ENCODE peak calls at places on chromosomes 5 and 9, in ten cellular contexts. One of them, this sample, is unnamed.

GRCh38 chr5:78600656-78601452 is 47.7 kb downstream of the LHFPL2 start:
- DNase-seq in lower leg skin: no peak
- DNase-seq in Peyer's patch: no peak
- DNase-seq in spleen: no peak
- DNase-seq in heart left ventricle: no peak
- DNase-seq in A549: peak; percentile 27
- DNase-seq in ovary: no peak
- DNase-seq in tibial nerve: no peak
- DNase-seq in HCT116: no peak
- DNase-seq in K562: no peak
- DNase-seq in this sample: no peak

GRCh38 chr9:16099901-16100300 is 547.1 kb downstream of the CCDC171 start:
- DNase-seq in lower leg skin: no peak
- DNase-seq in Peyer's patch: no peak
- DNase-seq in spleen: no peak
- DNase-seq in heart left ventricle: no peak
- DNase-seq in A549: no peak
- DNase-seq in ovary: no peak
- DNase-seq in tibial nerve: no peak
- DNase-seq in HCT116: no peak
- DNase-seq in K562: no peak
- DNase-seq in this sample: no peak

GRCh38 chr5:172920447-172920849 is 38.8 kb upstream of the RPL26L1 start:
- DNase-seq in lower leg skin: no peak
- DNase-seq in Peyer's patch: no peak
- DNase-seq in spleen: no peak
- DNase-seq in heart left ventricle: no peak
- DNase-seq in A549: peak; percentile 95
- DNase-seq in ovary: no peak
- DNase-seq in tibial nerve: no peak
- DNase-seq in HCT116: no peak
- DNase-seq in K562: peak; percentile 38
- DNase-seq in this sample: no peak

GRCh38 chr9:133732351-133733073 is 5.6 kb downstream of the SARDH start:
- DNase-seq in lower leg skin: peak; percentile 77
- DNase-seq in Peyer's patch: no peak
- DNase-seq in spleen: no peak
- DNase-seq in heart left ventricle: no peak
- DNase-seq in A549: no peak
- DNase-seq in ovary: no peak
- DNase-seq in tibial nerve: no peak
- DNase-seq in HCT116: no peak
- DNase-seq in K562: no peak
- DNase-seq in this sample: no peak

GRCh38 chr5:155947394-155948062 is 379.4 kb upstream of the SGCD start:
- DNase-seq in lower leg skin: no peak
- DNase-seq in Peyer's patch: no peak
- DNase-seq in spleen: no peak
- DNase-seq in heart left ventricle: no peak
- DNase-seq in A549: peak; percentile 8
- DNase-seq in ovary: no peak
- DNase-seq in tibial nerve: no peak
- DNase-seq in HCT116: no peak
- DNase-seq in K562: no peak
- DNase-seq in this sample: no peak

GRCh38 chr9:135971892-135972291 is 10.7 kb upstream of the UBAC1 start:
- DNase-seq in lower leg skin: no peak
- DNase-seq in Peyer's patch: no peak
- DNase-seq in spleen: no peak
- DNase-seq in heart left ventricle: no peak
- DNase-seq in A549: peak; percentile 38
- DNase-seq in ovary: no peak
- DNase-seq in tibial nerve: no peak
- DNase-seq in HCT116: peak; percentile 67
- DNase-seq in K562: peak; percentile 78
- DNase-seq in this sample: peak; percentile 56

GRCh38 chr9:27625751-27626628 is 52.7 kb upstream of the C9orf72 start:
- DNase-seq in lower leg skin: no peak
- DNase-seq in Peyer's patch: no peak
- DNase-seq in spleen: no peak
- DNase-seq in heart left ventricle: no peak
- DNase-seq in A549: no peak
- DNase-seq in ovary: no peak
- DNase-seq in tibial nerve: no peak
- DNase-seq in HCT116: no peak
- DNase-seq in K562: no peak
- DNase-seq in this sample: no peak

GRCh38 chr9:27198175-27198574 is 89.2 kb downstream of the TEK start:
- DNase-seq in lower leg skin: no peak
- DNase-seq in Peyer's patch: no peak
- DNase-seq in spleen: no peak
- DNase-seq in heart left ventricle: no peak
- DNase-seq in A549: no peak
- DNase-seq in ovary: no peak
- DNase-seq in tibial nerve: no peak
- DNase-seq in HCT116: peak; percentile 13
- DNase-seq in K562: no peak
- DNase-seq in this sample: no peak

GRCh38 chr9:38417003-38417965 is 7.0 kb downstream of the IGFBPL1 start:
- DNase-seq in lower leg skin: no peak
- DNase-seq in Peyer's patch: no peak
- DNase-seq in spleen: no peak
- DNase-seq in heart left ventricle: no peak
- DNase-seq in A549: peak; percentile 38
- DNase-seq in ovary: no peak
- DNase-seq in tibial nerve: no peak
- DNase-seq in HCT116: peak; percentile 35
- DNase-seq in K562: peak; percentile 68
- DNase-seq in this sample: no peak

GRCh38 chr9:78745996-78746395 is 449.1 kb downstream of the PSAT1 start:
- DNase-seq in lower leg skin: no peak
- DNase-seq in Peyer's patch: no peak
- DNase-seq in spleen: no peak
- DNase-seq in heart left ventricle: no peak
- DNase-seq in A549: no peak
- DNase-seq in ovary: no peak
- DNase-seq in tibial nerve: no peak
- DNase-seq in HCT116: no peak
- DNase-seq in K562: no peak
- DNase-seq in this sample: no peak

GRCh38 chr9:21996438-21996837 is 1.8 kb downstream of the CDKN2B-AS1 start:
- DNase-seq in lower leg skin: no peak
- DNase-seq in Peyer's patch: no peak
- DNase-seq in spleen: no peak
- DNase-seq in heart left ventricle: no peak
- DNase-seq in A549: no peak
- DNase-seq in ovary: no peak
- DNase-seq in tibial nerve: no peak
- DNase-seq in HCT116: no peak
- DNase-seq in K562: no peak
- DNase-seq in this sample: no peak
- H3K4me3 ChIP-seq in lower leg skin: no peak overlapping the region
- H3K4me3 ChIP-seq in Peyer's patch: no peak overlapping the region
- H3K4me3 ChIP-seq in spleen: no peak overlapping the region
- H3K4me3 ChIP-seq in heart left ventricle: no peak overlapping the region
- H3K4me3 ChIP-seq in A549: no peak overlapping the region
- H3K4me3 ChIP-seq in ovary: no peak overlapping the region
- H3K4me3 ChIP-seq in tibial nerve: no peak overlapping the region
- H3K4me3 ChIP-seq in HCT116: peak overlapping the region; percentile 79
- H3K4me3 ChIP-seq in K562: no peak overlapping the region
- H3K4me3 ChIP-seq in this sample: no peak overlapping the region

GRCh38 chr5:141513021-141513626 is 24.2 kb downstream of the PCDHGC5 start:
- DNase-seq in lower leg skin: peak; percentile 87
- DNase-seq in Peyer's patch: peak; percentile 57
- DNase-seq in spleen: peak; percentile 86
- DNase-seq in heart left ventricle: no peak
- DNase-seq in A549: no peak
- DNase-seq in ovary: peak; percentile 62
- DNase-seq in tibial nerve: peak; percentile 27
- DNase-seq in HCT116: no peak
- DNase-seq in K562: no peak
- DNase-seq in this sample: no peak

GRCh38 chr5:141514330-141515111 is 25.6 kb downstream of the PCDHGC5 start:
- DNase-seq in lower leg skin: peak; percentile 71
- DNase-seq in Peyer's patch: no peak
- DNase-seq in spleen: no peak
- DNase-seq in heart left ventricle: no peak
- DNase-seq in A549: no peak
- DNase-seq in ovary: no peak
- DNase-seq in tibial nerve: peak; percentile 18
- DNase-seq in HCT116: no peak
- DNase-seq in K562: no peak
- DNase-seq in this sample: no peak

GRCh38 chr5:141515141-141515540 is 26.3 kb downstream of the PCDHGC5 start:
- DNase-seq in lower leg skin: peak; percentile 45
- DNase-seq in Peyer's patch: no peak
- DNase-seq in spleen: no peak
- DNase-seq in heart left ventricle: no peak
- DNase-seq in A549: no peak
- DNase-seq in ovary: no peak
- DNase-seq in tibial nerve: no peak
- DNase-seq in HCT116: no peak
- DNase-seq in K562: no peak
- DNase-seq in this sample: no peak

GRCh38 chr5:141512390-141513020 is 23.6 kb downstream of the PCDHGC5 start:
- DNase-seq in lower leg skin: peak; percentile 97
- DNase-seq in Peyer's patch: peak; percentile 87
- DNase-seq in spleen: peak; percentile 96
- DNase-seq in heart left ventricle: peak; percentile 83
- DNase-seq in A549: peak; percentile 62
- DNase-seq in ovary: peak; percentile 89
- DNase-seq in tibial nerve: peak; percentile 79
- DNase-seq in HCT116: peak; percentile 32
- DNase-seq in K562: peak; percentile 86
- DNase-seq in this sample: peak; percentile 78

DNA sequence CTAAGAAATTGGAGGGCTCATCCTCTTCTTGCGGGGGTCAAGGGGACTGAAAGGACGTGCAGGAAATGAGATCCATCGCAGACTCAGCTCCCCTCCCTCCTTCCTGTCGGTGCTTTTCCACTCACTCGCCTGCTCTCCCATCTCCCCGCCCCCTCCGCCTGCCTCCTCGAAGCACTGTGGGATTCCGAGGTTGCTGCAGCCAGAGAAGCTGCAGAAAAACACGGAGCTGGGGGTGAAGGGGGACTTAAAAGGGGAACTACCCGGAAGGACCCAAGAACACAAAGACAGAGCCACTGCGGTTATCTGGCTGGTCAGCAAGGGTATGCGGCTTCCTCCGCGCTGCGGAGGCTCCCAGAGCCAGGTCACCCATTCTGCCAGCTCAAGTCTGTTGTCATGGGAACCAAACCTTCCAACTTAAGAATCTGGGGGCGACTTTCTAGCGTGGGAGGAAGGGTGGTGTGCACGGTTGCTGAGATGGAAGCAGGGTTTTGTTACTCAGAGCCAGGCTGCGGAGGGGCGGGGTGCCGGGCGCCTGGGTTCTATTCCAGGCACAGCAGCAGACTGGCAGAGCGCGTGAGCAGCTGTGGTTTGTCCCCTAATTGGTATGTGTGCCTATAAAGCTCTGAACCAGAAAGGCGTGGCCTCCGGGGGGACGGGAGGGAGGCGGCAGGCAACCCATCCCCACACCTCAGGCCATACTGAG is 24.9 kb downstream of the PCDHGC5 start:
- DNase-seq in lower leg skin: peak; percentile 95
- DNase-seq in Peyer's patch: peak; percentile 71
- DNase-seq in spleen: peak; percentile 87
- DNase-seq in heart left ventricle: peak; percentile 85
- DNase-seq in A549: no peak
- DNase-seq in ovary: peak; percentile 85
- DNase-seq in tibial nerve: peak; percentile 73
- DNase-seq in HCT116: no peak
- DNase-seq in K562: no peak
- DNase-seq in this sample: peak; percentile 79
- TF ChIP-seq POLR2A in lower leg skin: no peak
- TF ChIP-seq POLR2A in Peyer's patch: no peak
- TF ChIP-seq POLR2A in spleen: no peak
- TF ChIP-seq POLR2A in heart left ventricle: no peak
- TF ChIP-seq POLR2A in A549: no peak
- TF ChIP-seq POLR2A in ovary: peak; percentile 45
- TF ChIP-seq POLR2A in tibial nerve: no peak
- TF ChIP-seq POLR2A in HCT116: no peak
- TF ChIP-seq POLR2A in K562: no peak
- TF ChIP-seq POLR2A in this sample: no peak

GRCh38 chr9:137428841-137429545 is 5.8 kb downstream of the NOXA1 start:
- DNase-seq in lower leg skin: peak; percentile 81
- DNase-seq in Peyer's patch: no peak
- DNase-seq in spleen: peak; percentile 80
- DNase-seq in heart left ventricle: no peak
- DNase-seq in A549: no peak
- DNase-seq in ovary: peak; percentile 48
- DNase-seq in tibial nerve: no peak
- DNase-seq in HCT116: no peak
- DNase-seq in K562: no peak
- DNase-seq in this sample: no peak

GRCh38 chr9:137428311-137428630 is 5.1 kb downstream of the NOXA1 start:
- DNase-seq in lower leg skin: no peak
- DNase-seq in Peyer's patch: no peak
- DNase-seq in spleen: peak; percentile 61
- DNase-seq in heart left ventricle: no peak
- DNase-seq in A549: no peak
- DNase-seq in ovary: peak; percentile 17
- DNase-seq in tibial nerve: no peak
- DNase-seq in HCT116: no peak
- DNase-seq in K562: no peak
- DNase-seq in this sample: no peak

GRCh38 chr9:137430723-137431415 is 7.7 kb downstream of the NOXA1 start:
- DNase-seq in lower leg skin: peak; percentile 80
- DNase-seq in Peyer's patch: no peak
- DNase-seq in spleen: peak; percentile 66
- DNase-seq in heart left ventricle: no peak
- DNase-seq in A549: no peak
- DNase-seq in ovary: peak; percentile 28
- DNase-seq in tibial nerve: no peak
- DNase-seq in HCT116: no peak
- DNase-seq in K562: no peak
- DNase-seq in this sample: no peak

GRCh38 chr9:137429974-137430722 is 7.0 kb downstream of the NOXA1 start:
- DNase-seq in lower leg skin: peak; percentile 84
- DNase-seq in Peyer's patch: peak; percentile 52
- DNase-seq in spleen: peak; percentile 81
- DNase-seq in heart left ventricle: no peak
- DNase-seq in A549: no peak
- DNase-seq in ovary: peak; percentile 64
- DNase-seq in tibial nerve: no peak
- DNase-seq in HCT116: no peak
- DNase-seq in K562: peak; percentile 85
- DNase-seq in this sample: no peak

GRCh38 chr9:137429546-137429890 is 6.3 kb downstream of the NOXA1 start:
- DNase-seq in lower leg skin: no peak
- DNase-seq in Peyer's patch: no peak
- DNase-seq in spleen: no peak
- DNase-seq in heart left ventricle: no peak
- DNase-seq in A549: no peak
- DNase-seq in ovary: peak; percentile 31
- DNase-seq in tibial nerve: no peak
- DNase-seq in HCT116: no peak
- DNase-seq in K562: no peak
- DNase-seq in this sample: no peak
- H3K4me3 ChIP-seq in lower leg skin: no peak overlapping the region
- H3K4me3 ChIP-seq in Peyer's patch: no peak overlapping the region
- H3K4me3 ChIP-seq in spleen: no peak overlapping the region
- H3K4me3 ChIP-seq in heart left ventricle: no peak overlapping the region
- H3K4me3 ChIP-seq in A549: no peak overlapping the region
- H3K4me3 ChIP-seq in ovary: no peak overlapping the region
- H3K4me3 ChIP-seq in tibial nerve: no peak overlapping the region
- H3K4me3 ChIP-seq in HCT116: no peak overlapping the region
- H3K4me3 ChIP-seq in K562: no peak overlapping the region
- H3K4me3 ChIP-seq in this sample: no peak overlapping the region

GRCh38 chr9:70172532-70172931 is 86.2 kb upstream of the SMC5 start:
- DNase-seq in lower leg skin: no peak
- DNase-seq in Peyer's patch: no peak
- DNase-seq in spleen: no peak
- DNase-seq in heart left ventricle: no peak
- DNase-seq in A549: no peak
- DNase-seq in ovary: no peak
- DNase-seq in tibial nerve: no peak
- DNase-seq in HCT116: no peak
- DNase-seq in K562: no peak
- DNase-seq in this sample: no peak
- TF ChIP-seq POLR2A in lower leg skin: no peak
- TF ChIP-seq POLR2A in Peyer's patch: no peak
- TF ChIP-seq POLR2A in spleen: no peak
- TF ChIP-seq POLR2A in heart left ventricle: no peak
- TF ChIP-seq POLR2A in A549: no peak
- TF ChIP-seq POLR2A in ovary: no peak
- TF ChIP-seq POLR2A in tibial nerve: no peak
- TF ChIP-seq POLR2A in HCT116: no peak
- TF ChIP-seq POLR2A in K562: no peak
- TF ChIP-seq POLR2A in this sample: no peak